ENCODE peak calls at places on chromosomes 7 and 10, in eight cellular contexts. One of them, this sample, is unnamed.

GRCh38 chr10:30559118-30559684 is 70.4 kb downstream of the LYZL2 start:
- DNase-seq in CD8-positive, alpha-beta T cell: no peak
- DNase-seq in CD8-positive, alpha-beta memory T cell: no peak
- DNase-seq in effector memory CD4-positive, alpha-beta T cell: no peak
- DNase-seq in IMR-90: no peak
- DNase-seq in aorta: no peak
- DNase-seq in pancreas: no peak
- DNase-seq in neural progenitor cell: no peak
- DNase-seq in this sample: no peak

GRCh38 chr10:113356794-113357687 is 195.8 kb upstream of the HABP2 start:
- DNase-seq in CD8-positive, alpha-beta T cell: no peak
- DNase-seq in CD8-positive, alpha-beta memory T cell: no peak
- DNase-seq in effector memory CD4-positive, alpha-beta T cell: no peak
- DNase-seq in IMR-90: no peak
- DNase-seq in aorta: no peak
- DNase-seq in pancreas: no peak
- DNase-seq in neural progenitor cell: no peak
- DNase-seq in this sample: no peak

GRCh38 chr10:58064714-58065528 is 202.8 kb downstream of the IPMK start:
- DNase-seq in CD8-positive, alpha-beta T cell: no peak
- DNase-seq in CD8-positive, alpha-beta memory T cell: no peak
- DNase-seq in effector memory CD4-positive, alpha-beta T cell: no peak
- DNase-seq in IMR-90: peak; percentile 58
- DNase-seq in aorta: no peak
- DNase-seq in pancreas: no peak
- DNase-seq in neural progenitor cell: peak; percentile 65
- DNase-seq in this sample: no peak

GRCh38 chr10:74145133-74145532 is 5.5 kb downstream of the AP3M1 start:
- DNase-seq in CD8-positive, alpha-beta T cell: no peak
- DNase-seq in CD8-positive, alpha-beta memory T cell: no peak
- DNase-seq in effector memory CD4-positive, alpha-beta T cell: no peak
- DNase-seq in IMR-90: peak; percentile 89
- DNase-seq in aorta: no peak
- DNase-seq in pancreas: no peak
- DNase-seq in neural progenitor cell: no peak
- DNase-seq in this sample: no peak

GRCh38 chr7:94513565-94513860 is 3.9 kb downstream of the CASD1 start:
- DNase-seq in CD8-positive, alpha-beta T cell: no peak
- DNase-seq in CD8-positive, alpha-beta memory T cell: no peak
- DNase-seq in effector memory CD4-positive, alpha-beta T cell: no peak
- DNase-seq in IMR-90: peak; percentile 10
- DNase-seq in aorta: no peak
- DNase-seq in pancreas: no peak
- DNase-seq in neural progenitor cell: no peak
- DNase-seq in this sample: no peak

GRCh38 chr10:128625926-128626325 is 499.7 kb upstream of the MKI67 start:
- DNase-seq in CD8-positive, alpha-beta T cell: no peak
- DNase-seq in CD8-positive, alpha-beta memory T cell: no peak
- DNase-seq in effector memory CD4-positive, alpha-beta T cell: no peak
- DNase-seq in IMR-90: no peak
- DNase-seq in aorta: no peak
- DNase-seq in pancreas: no peak
- DNase-seq in neural progenitor cell: no peak
- DNase-seq in this sample: no peak

GRCh38 chr7:44059219-44060090 is 5.9 kb downstream of the PGAM2 start:
- DNase-seq in CD8-positive, alpha-beta T cell: no peak
- DNase-seq in CD8-positive, alpha-beta memory T cell: peak; percentile 42
- DNase-seq in effector memory CD4-positive, alpha-beta T cell: no peak
- DNase-seq in IMR-90: no peak
- DNase-seq in aorta: peak; percentile 55
- DNase-seq in pancreas: no peak
- DNase-seq in neural progenitor cell: no peak
- DNase-seq in this sample: no peak

GRCh38 chr10:110013615-110014293 is 6.0 kb downstream of the ADD3 start:
- DNase-seq in CD8-positive, alpha-beta T cell: no peak
- DNase-seq in CD8-positive, alpha-beta memory T cell: peak; percentile 45
- DNase-seq in effector memory CD4-positive, alpha-beta T cell: no peak
- DNase-seq in IMR-90: no peak
- DNase-seq in aorta: no peak
- DNase-seq in pancreas: no peak
- DNase-seq in neural progenitor cell: no peak
- DNase-seq in this sample: peak; percentile 30

GRCh38 chr10:24427678-24428409 is 218.9 kb downstream of the KIAA1217 start:
- DNase-seq in CD8-positive, alpha-beta T cell: no peak
- DNase-seq in CD8-positive, alpha-beta memory T cell: no peak
- DNase-seq in effector memory CD4-positive, alpha-beta T cell: no peak
- DNase-seq in IMR-90: no peak
- DNase-seq in aorta: no peak
- DNase-seq in pancreas: no peak
- DNase-seq in neural progenitor cell: no peak
- DNase-seq in this sample: no peak

GRCh38 chr10:16819026-16819425 is 1.8 kb upstream of the RSU1 start:
- DNase-seq in CD8-positive, alpha-beta T cell: no peak
- DNase-seq in CD8-positive, alpha-beta memory T cell: no peak
- DNase-seq in effector memory CD4-positive, alpha-beta T cell: no peak
- DNase-seq in IMR-90: no peak
- DNase-seq in aorta: no peak
- DNase-seq in pancreas: no peak
- DNase-seq in neural progenitor cell: no peak
- DNase-seq in this sample: no peak

GRCh38 chr7:4739528-4739992 is 35.9 kb upstream of the AP5Z1 start:
- DNase-seq in CD8-positive, alpha-beta T cell: no peak
- DNase-seq in CD8-positive, alpha-beta memory T cell: no peak
- DNase-seq in effector memory CD4-positive, alpha-beta T cell: peak; percentile 49
- DNase-seq in IMR-90: peak; percentile 38
- DNase-seq in aorta: no peak
- DNase-seq in pancreas: no peak
- DNase-seq in neural progenitor cell: peak; percentile 27
- DNase-seq in this sample: peak; percentile 29

GRCh38 chr10:63700209-63700934 is 179.2 kb downstream of the REEP3 start:
- DNase-seq in CD8-positive, alpha-beta T cell: no peak
- DNase-seq in CD8-positive, alpha-beta memory T cell: no peak
- DNase-seq in effector memory CD4-positive, alpha-beta T cell: no peak
- DNase-seq in IMR-90: peak; percentile 99
- DNase-seq in aorta: peak; percentile 82
- DNase-seq in pancreas: no peak
- DNase-seq in neural progenitor cell: no peak
- DNase-seq in this sample: no peak

GRCh38 chr10:29244978-29245377 is 43.9 kb upstream of the LYZL1 start:
- DNase-seq in CD8-positive, alpha-beta T cell: no peak
- DNase-seq in CD8-positive, alpha-beta memory T cell: no peak
- DNase-seq in effector memory CD4-positive, alpha-beta T cell: no peak
- DNase-seq in IMR-90: no peak
- DNase-seq in aorta: no peak
- DNase-seq in pancreas: no peak
- DNase-seq in neural progenitor cell: no peak
- DNase-seq in this sample: no peak

GRCh38 chr7:142583424-142583823 is 165.8 kb upstream of the PRSS1 start:
- DNase-seq in CD8-positive, alpha-beta T cell: no peak
- DNase-seq in CD8-positive, alpha-beta memory T cell: no peak
- DNase-seq in effector memory CD4-positive, alpha-beta T cell: no peak
- DNase-seq in IMR-90: peak; percentile 92
- DNase-seq in aorta: no peak
- DNase-seq in pancreas: peak; percentile 58
- DNase-seq in neural progenitor cell: peak; percentile 7
- DNase-seq in this sample: peak; percentile 43
- H3K27ac ChIP-seq in CD8-positive, alpha-beta T cell: no peak overlapping the region
- H3K27ac ChIP-seq in CD8-positive, alpha-beta memory T cell: no peak overlapping the region
- H3K27ac ChIP-seq in effector memory CD4-positive, alpha-beta T cell: no peak overlapping the region
- H3K27ac ChIP-seq in IMR-90: no peak overlapping the region
- H3K27ac ChIP-seq in aorta: no peak overlapping the region
- H3K27ac ChIP-seq in pancreas: no peak overlapping the region
- H3K27ac ChIP-seq in neural progenitor cell: no peak overlapping the region
- H3K27ac ChIP-seq in this sample: no peak overlapping the region

GRCh38 chr7:155530601-155531000 is 15.8 kb downstream of the CNPY1 start:
- DNase-seq in CD8-positive, alpha-beta T cell: no peak
- DNase-seq in CD8-positive, alpha-beta memory T cell: no peak
- DNase-seq in effector memory CD4-positive, alpha-beta T cell: no peak
- DNase-seq in IMR-90: no peak
- DNase-seq in aorta: peak; percentile 31
- DNase-seq in pancreas: no peak
- DNase-seq in neural progenitor cell: no peak
- DNase-seq in this sample: no peak

GRCh38 chr7:155529845-155530244 is 16.5 kb downstream of the CNPY1 start:
- DNase-seq in CD8-positive, alpha-beta T cell: no peak
- DNase-seq in CD8-positive, alpha-beta memory T cell: no peak
- DNase-seq in effector memory CD4-positive, alpha-beta T cell: no peak
- DNase-seq in IMR-90: no peak
- DNase-seq in aorta: peak; percentile 35
- DNase-seq in pancreas: no peak
- DNase-seq in neural progenitor cell: no peak
- DNase-seq in this sample: no peak

GRCh38 chr7:155527664-155528063 is 18.7 kb downstream of the CNPY1 start:
- DNase-seq in CD8-positive, alpha-beta T cell: no peak
- DNase-seq in CD8-positive, alpha-beta memory T cell: no peak
- DNase-seq in effector memory CD4-positive, alpha-beta T cell: no peak
- DNase-seq in IMR-90: no peak
- DNase-seq in aorta: peak; percentile 15
- DNase-seq in pancreas: no peak
- DNase-seq in neural progenitor cell: no peak
- DNase-seq in this sample: no peak

GRCh38 chr7:155531686-155532085 is 14.7 kb downstream of the CNPY1 start:
- DNase-seq in CD8-positive, alpha-beta T cell: no peak
- DNase-seq in CD8-positive, alpha-beta memory T cell: no peak
- DNase-seq in effector memory CD4-positive, alpha-beta T cell: no peak
- DNase-seq in IMR-90: no peak
- DNase-seq in aorta: peak; percentile 43
- DNase-seq in pancreas: no peak
- DNase-seq in neural progenitor cell: peak; percentile 74
- DNase-seq in this sample: no peak

DNA sequence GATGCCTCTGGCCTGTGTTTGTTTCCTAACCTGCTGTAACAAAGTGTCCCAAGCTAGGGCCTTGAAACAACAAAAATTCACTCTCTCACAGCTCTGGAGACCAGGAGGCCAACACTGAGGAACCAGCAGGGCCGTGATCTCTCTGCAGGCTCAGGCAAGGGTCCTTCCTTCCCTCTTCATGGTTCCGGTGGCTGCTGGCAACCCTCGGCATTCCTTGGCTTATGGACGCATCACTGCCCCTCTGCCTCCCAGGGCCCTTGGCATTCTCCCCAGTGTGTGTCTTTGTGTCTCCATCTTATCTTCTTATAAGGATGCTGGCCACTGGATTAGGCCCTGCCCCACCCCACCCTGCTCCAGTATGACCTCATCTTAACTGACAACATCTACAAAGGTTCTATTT is 17.0 kb downstream of the CNPY1 start:
- DNase-seq in CD8-positive, alpha-beta T cell: no peak
- DNase-seq in CD8-positive, alpha-beta memory T cell: no peak
- DNase-seq in effector memory CD4-positive, alpha-beta T cell: no peak
- DNase-seq in IMR-90: no peak
- DNase-seq in aorta: peak; percentile 39
- DNase-seq in pancreas: no peak
- DNase-seq in neural progenitor cell: no peak
- DNase-seq in this sample: no peak
- H3K27me3 ChIP-seq in CD8-positive, alpha-beta T cell: peaks cover 18% of the 10 kb centered on the region
- H3K27me3 ChIP-seq in CD8-positive, alpha-beta memory T cell: peaks cover 22% of the 10 kb centered on the region
- H3K27me3 ChIP-seq in effector memory CD4-positive, alpha-beta T cell: peaks cover 20% of the 10 kb centered on the region
- H3K27me3 ChIP-seq in IMR-90: peaks cover 30% of the 10 kb centered on the region
- H3K27me3 ChIP-seq in aorta: no peaks in the 10 kb centered on the region
- H3K27me3 ChIP-seq in pancreas: no peaks in the 10 kb centered on the region
- H3K27me3 ChIP-seq in neural progenitor cell: peaks cover 100% of the 10 kb centered on the region
- H3K27me3 ChIP-seq in this sample: peaks cover 20% of the 10 kb centered on the region

GRCh38 chr10:89156161-89156560 is 51.0 kb downstream of the CH25H start:
- DNase-seq in CD8-positive, alpha-beta T cell: no peak
- DNase-seq in CD8-positive, alpha-beta memory T cell: no peak
- DNase-seq in effector memory CD4-positive, alpha-beta T cell: no peak
- DNase-seq in IMR-90: no peak
- DNase-seq in aorta: no peak
- DNase-seq in pancreas: no peak
- DNase-seq in neural progenitor cell: no peak
- DNase-seq in this sample: no peak

GRCh38 chr10:89151857-89152256 is 55.3 kb downstream of the CH25H start:
- DNase-seq in CD8-positive, alpha-beta T cell: no peak
- DNase-seq in CD8-positive, alpha-beta memory T cell: no peak
- DNase-seq in effector memory CD4-positive, alpha-beta T cell: no peak
- DNase-seq in IMR-90: peak; percentile 89
- DNase-seq in aorta: no peak
- DNase-seq in pancreas: no peak
- DNase-seq in neural progenitor cell: no peak
- DNase-seq in this sample: no peak

GRCh38 chr10:89153971-89154370 is 53.1 kb downstream of the CH25H start:
- DNase-seq in CD8-positive, alpha-beta T cell: no peak
- DNase-seq in CD8-positive, alpha-beta memory T cell: no peak
- DNase-seq in effector memory CD4-positive, alpha-beta T cell: no peak
- DNase-seq in IMR-90: no peak
- DNase-seq in aorta: no peak
- DNase-seq in pancreas: no peak
- DNase-seq in neural progenitor cell: no peak
- DNase-seq in this sample: no peak

GRCh38 chr10:89148061-89148460 is 59.1 kb downstream of the CH25H start:
- DNase-seq in CD8-positive, alpha-beta T cell: no peak
- DNase-seq in CD8-positive, alpha-beta memory T cell: no peak
- DNase-seq in effector memory CD4-positive, alpha-beta T cell: no peak
- DNase-seq in IMR-90: no peak
- DNase-seq in aorta: no peak
- DNase-seq in pancreas: no peak
- DNase-seq in neural progenitor cell: no peak
- DNase-seq in this sample: no peak

DNA sequence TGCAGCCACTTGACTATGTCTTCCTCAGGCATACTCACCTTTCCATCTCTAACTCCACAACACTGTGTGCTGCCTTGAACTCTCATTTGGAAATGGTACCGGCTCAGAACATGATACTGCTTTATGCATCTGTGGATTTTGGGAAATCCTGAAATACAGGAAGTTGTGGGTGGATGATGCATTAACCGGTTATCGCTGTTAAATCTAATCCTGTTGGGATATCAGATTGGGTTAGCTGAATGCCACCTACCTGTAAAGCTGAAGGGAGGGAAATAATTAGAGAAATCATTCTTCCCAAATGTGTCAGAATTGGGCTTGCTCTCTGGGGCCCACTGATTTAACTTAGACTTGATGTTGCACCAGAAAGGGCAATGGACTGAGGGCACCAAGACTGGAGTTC is 54.0 kb downstream of the CH25H start:
- DNase-seq in CD8-positive, alpha-beta T cell: no peak
- DNase-seq in CD8-positive, alpha-beta memory T cell: no peak
- DNase-seq in effector memory CD4-positive, alpha-beta T cell: no peak
- DNase-seq in IMR-90: no peak
- DNase-seq in aorta: no peak
- DNase-seq in pancreas: no peak
- DNase-seq in neural progenitor cell: no peak
- DNase-seq in this sample: no peak
- H3K27ac ChIP-seq in CD8-positive, alpha-beta T cell: no peak overlapping the region
- H3K27ac ChIP-seq in CD8-positive, alpha-beta memory T cell: no peak overlapping the region
- H3K27ac ChIP-seq in effector memory CD4-positive, alpha-beta T cell: no peak overlapping the region
- H3K27ac ChIP-seq in IMR-90: no peak overlapping the region
- H3K27ac ChIP-seq in aorta: no peak overlapping the region
- H3K27ac ChIP-seq in pancreas: no peak overlapping the region
- H3K27ac ChIP-seq in neural progenitor cell: no peak overlapping the region
- H3K27ac ChIP-seq in this sample: no peak overlapping the region

DNA sequence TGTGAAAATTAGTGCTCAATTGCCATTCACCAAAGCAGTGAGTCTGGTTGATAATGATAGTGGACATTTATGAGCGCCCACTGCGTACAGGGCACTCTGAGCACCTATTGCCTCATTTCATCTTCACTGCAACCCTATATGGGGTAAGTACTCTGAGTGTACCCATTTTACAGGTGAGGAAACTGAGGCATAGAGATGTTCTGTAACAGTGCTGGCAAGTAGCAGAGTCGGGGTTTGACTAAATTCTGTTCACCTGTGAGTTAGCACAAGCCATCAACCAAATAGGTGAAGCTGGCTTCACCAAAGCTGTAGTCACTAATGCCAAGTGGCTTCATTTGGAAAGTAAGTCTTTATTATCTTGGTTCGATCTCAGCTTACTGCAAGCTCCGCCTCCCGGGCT is 135.8 kb downstream of the SPAG6 start:
- DNase-seq in CD8-positive, alpha-beta T cell: no peak
- DNase-seq in CD8-positive, alpha-beta memory T cell: no peak
- DNase-seq in effector memory CD4-positive, alpha-beta T cell: no peak
- DNase-seq in IMR-90: no peak
- DNase-seq in aorta: no peak
- DNase-seq in pancreas: no peak
- DNase-seq in neural progenitor cell: no peak
- DNase-seq in this sample: no peak
- H3K27me3 ChIP-seq in CD8-positive, alpha-beta T cell: peaks cover 16% of the 10 kb centered on the region
- H3K27me3 ChIP-seq in CD8-positive, alpha-beta memory T cell: peaks cover 9% of the 10 kb centered on the region
- H3K27me3 ChIP-seq in effector memory CD4-positive, alpha-beta T cell: peaks cover 18% of the 10 kb centered on the region
- H3K27me3 ChIP-seq in IMR-90: peaks cover 46% of the 10 kb centered on the region
- H3K27me3 ChIP-seq in aorta: no peaks in the 10 kb centered on the region
- H3K27me3 ChIP-seq in pancreas: no peaks in the 10 kb centered on the region
- H3K27me3 ChIP-seq in neural progenitor cell: peaks cover 60% of the 10 kb centered on the region
- H3K27me3 ChIP-seq in this sample: peaks cover 13% of the 10 kb centered on the region

This sample was measured in CD4-positive, alpha-beta memory T cell.